ENCODE peak calls at places on chromosome 1, in nine cellular contexts. S is dorsolateral prefrontal cortex; E is activated CD4-positive, alpha-beta T cell treated with anti-CD3 and anti-CD28 coated beads for 48 hours; Y is left ventricle myocardium superior; F is endothelial cell; I is breast epithelium; Z is AG08396; O is stimulated activated CD4-positive, alpha-beta T cell treated with anti-CD3 and anti-CD28 coated beads, Interleukin-4, amount 100 ng/mL, for 1 hour; N is activated T-helper 1 cell treated with anti-CD3 and anti-CD28 coated beads, Interleukin-2, amount 50 U/mL, for 16 hours. B is an unnamed sample.

GRCh38 chr1:37480581-37481288 is 6.4 kb downstream of the ZC3H12A start:
- DNase-seq in S (no peak), E (no peak), Y (no peak), F (no peak), I (no peak), Z (no peak), O (no peak), N (no peak), B (no peak)

GRCh38 chr1:214295934-214296333 is 15.0 kb downstream of the SMYD2 start:
- DNase-seq in S (no peak), E (no peak), Y (no peak), F (no peak), I (no peak), Z (no peak), O (no peak), N (no peak), B (no peak)

GRCh38 chr1:58104960-58105359 is 441.6 kb downstream of the OMA1 start:
- DNase-seq in S (no peak), E (no peak), Y (no peak), F (no peak), I (no peak), Z (no peak), O (no peak), N (no peak), B (no peak)

GRCh38 chr1:40662151-40662550 is 3.3 kb downstream of the RIMS3 start:
- DNase-seq in S (no peak), E (no peak), Y (no peak), F (no peak), I (no peak), Z (no peak), O (no peak), N (no peak), B (no peak)

GRCh38 chr1:1892079-1892762 is 1.3 kb upstream of the GNB1 start:
- DNase-seq in S (no peak), E (peak), Y (no peak), F (no peak), I (no peak), Z (no peak), O (peak), N (no peak), B (peak)

GRCh38 chr1:182174202-182174855 is 112.8 kb upstream of the ZNF648 start:
- DNase-seq in S (no peak), E (no peak), Y (peak), F (peak), I (no peak), Z (no peak), O (no peak), N (no peak), B (no peak)

GRCh38 chr1:186112280-186112679 is 262.8 kb downstream of the TPR start:
- DNase-seq in S (no peak), E (no peak), Y (no peak), F (no peak), I (no peak), Z (no peak), O (no peak), N (no peak), B (no peak)

GRCh38 chr1:118859999-118860398 is 128.1 kb downstream of the TBX15 start:
- DNase-seq in S (no peak), E (no peak), Y (no peak), F (no peak), I (no peak), Z (no peak), O (no peak), N (no peak), B (no peak)

GRCh38 chr1:164602142-164602429 is 43.1 kb downstream of the PBX1 start:
- DNase-seq in S (no peak), E (no peak), Y (no peak), F (no peak), I (peak), Z (no peak), O (no peak), N (no peak), B (no peak)

GRCh38 chr1:228865613-228866320 is 130.5 kb downstream of the RHOU start:
- DNase-seq in S (no peak), E (no peak), Y (no peak), F (no peak), I (no peak), Z (no peak), O (no peak), N (no peak), B (no peak)

GRCh38 chr1:227362039-227362438 is 43.7 kb upstream of the CDC42BPA start:
- DNase-seq in S (no peak), E (no peak), Y (no peak), F (no peak), I (no peak), Z (no peak), O (no peak), N (no peak), B (no peak)

GRCh38 chr1:38962560-38962959 is 20.9 kb upstream of the RHBDL2 start:
- DNase-seq in S (no peak), E (no peak), Y (no peak), F (no peak), I (no peak), Z (no peak), O (no peak), N (no peak), B (no peak)

GRCh38 chr1:107795994-107796393 is 169.0 kb downstream of the VAV3 start:
- DNase-seq in S (no peak), E (peak), Y (no peak), F (no peak), I (no peak), Z (no peak), O (no peak), N (no peak), B (no peak)

GRCh38 chr1:76833856-76834255 is 33.4 kb upstream of the ST6GALNAC5 start:
- DNase-seq in S (no peak), E (no peak), Y (no peak), F (no peak), I (no peak), Z (no peak), O (no peak), N (no peak), B (no peak)

GRCh38 chr1:231387770-231388669 is 34.1 kb downstream of the EGLN1 start:
- DNase-seq in S (no peak), E (no peak), Y (no peak), F (no peak), I (no peak), Z (no peak), O (no peak), N (no peak), B (no peak)